ENCODE peak calls at places on chromosome 14, in seven cellular contexts. N is AML-193; Y is choroid plexus epithelial cell; B is stimulated activated CD4-positive, alpha-beta T cell treated with anti-CD3 and anti-CD28 coated beads, TNF-alpha, amount 100 ng/mL, for 48 hours; S is stimulated activated CD8-positive, alpha-beta memory T cell treated with anti-CD3 and anti-CD28 coated beads, Interleukin-4, amount 100 ng/mL, for 24 hours; E is BE2C; U is activated CD4-positive, alpha-beta T cell treated with anti-CD3 and anti-CD28 coated beads for 1 hour. C is an unnamed sample.

GRCh38 chr14:59321184-59321952 is 132.9 kb downstream of the DAAM1 start:
- DNase-seq in N (no peak), Y (peak), B (no peak), S (no peak), E (no peak), U (no peak), C (no peak)

GRCh38 chr14:95915326-95915725 is 38.7 kb downstream of the TUNAR start:
- DNase-seq in N (no peak), Y (no peak), B (no peak), S (no peak), E (no peak), U (no peak), C (no peak)

GRCh38 chr14:91255026-91255695 is 10.7 kb upstream of the GPR68 start:
- DNase-seq in N (no peak), Y (no peak), B (no peak), S (no peak), E (no peak), U (no peak), C (no peak)

GRCh38 chr14:64303471-64303917 is 9.3 kb upstream of the ESR2 start:
- DNase-seq in N (peak), Y (peak), B (no peak), S (no peak), E (no peak), U (no peak), C (peak)

GRCh38 chr14:103188691-103189480 is 65.6 kb downstream of the TNFAIP2 start:
- DNase-seq in N (no peak), Y (no peak), B (peak), S (peak), E (no peak), U (no peak), C (no peak)

GRCh38 chr14:69247691-69248440 is 12.1 kb upstream of the GALNT16 start:
- DNase-seq in N (no peak), Y (peak), B (no peak), S (no peak), E (no peak), U (no peak), C (no peak)

GRCh38 chr14:51455041-51455835 is 196.5 kb upstream of the FRMD6 start:
- DNase-seq in N (no peak), Y (no peak), B (no peak), S (no peak), E (no peak), U (no peak), C (no peak)

GRCh38 chr14:36271939-36272907 is 48.2 kb downstream of the MBIP start:
- DNase-seq in N (no peak), Y (peak), B (peak), S (no peak), E (no peak), U (no peak), C (no peak)

GRCh38 chr14:101065696-101066694 is 162.5 kb upstream of the RTL1 start:
- DNase-seq in N (no peak), Y (no peak), B (no peak), S (no peak), E (no peak), U (no peak), C (no peak)

GRCh38 chr14:92676031-92676430 is 72.4 kb downstream of the LGMN start:
- DNase-seq in N (no peak), Y (no peak), B (no peak), S (no peak), E (no peak), U (no peak), C (no peak)

GRCh38 chr14:24483604-24484252 is 24.3 kb downstream of the CMA1 start:
- DNase-seq in N (peak), Y (peak), B (no peak), S (no peak), E (no peak), U (no peak), C (no peak)

GRCh38 chr14:45786266-45786665 is 533.3 kb upstream of the MIS18BP1 start:
- DNase-seq in N (no peak), Y (no peak), B (no peak), S (no peak), E (no peak), U (no peak), C (no peak)

GRCh38 chr14:63867926-63868921 is 15.4 kb downstream of the SYNE2 start:
- DNase-seq in N (no peak), Y (peak), B (no peak), S (no peak), E (no peak), U (no peak), C (no peak)

GRCh38 chr14:60164404-60164716 is 838 bp downstream of the DHRS7 start:
- DNase-seq in N (no peak), Y (no peak), B (no peak), S (no peak), E (no peak), U (no peak), C (no peak)

GRCh38 chr14:101030586-101030985 is 127.1 kb upstream of the RTL1 start:
- DNase-seq in N (no peak), Y (no peak), B (no peak), S (no peak), E (no peak), U (no peak), C (no peak)